ENCODE peak calls at places on chromosomes 13 and 19, in five cellular contexts. J, E, U, K and Y are unnamed samples.

GRCh38 chr13:57633141-57633949 is 1.8 kb downstream of the PCDH17 start:
- DNase-seq in J (no peak), E (peak; percentile 88), U (no peak), K (no peak), Y (no peak)

GRCh38 chr19:16457195-16457953 is 14.4 kb downstream of the EPS15L1 start:
- DNase-seq in J (peak; percentile 53), E (peak; percentile 32), U (no peak), K (peak; percentile 67), Y (no peak)

GRCh38 chr19:49057636-49058234 is at the start of gene CGB7:
- DNase-seq in J (peak; percentile 38), E (peak; percentile 86), U (peak; percentile 77), K (peak; percentile 84), Y (peak; percentile 70)

GRCh38 chr13:110546389-110546788 is 15.1 kb downstream of the RAB20 start:
- DNase-seq in J (no peak), E (no peak), U (no peak), K (no peak), Y (no peak)

GRCh38 chr13:74479124-74479523 is 344.9 kb upstream of the KLF12 start:
- DNase-seq in J (no peak), E (no peak), U (no peak), K (no peak), Y (no peak)

GRCh38 chr19:14363203-14364097 is 17.8 kb upstream of the ADGRE5 start:
- DNase-seq in J (peak; percentile 86), E (peak; percentile 83), U (peak; percentile 52), K (peak; percentile 70), Y (no peak)

GRCh38 chr13:35743165-35743564 is 266.7 kb upstream of the MAB21L1 start:
- DNase-seq in J (no peak), E (no peak), U (no peak), K (no peak), Y (no peak)

GRCh38 chr19:49749771-49750170 is 13.3 kb downstream of the TSKS start:
- DNase-seq in J (peak; percentile 52), E (no peak), U (no peak), K (peak; percentile 51), Y (no peak)

GRCh38 chr13:32914686-32915085 is 101.5 kb upstream of the KL start:
- DNase-seq in J (no peak), E (no peak), U (no peak), K (no peak), Y (no peak)

GRCh38 chr19:40578442-40578908 is 1.8 kb downstream of the SHKBP1 start:
- DNase-seq in J (peak; percentile 40), E (peak; percentile 86), U (peak; percentile 79), K (peak; percentile 49), Y (no peak)

GRCh38 chr19:17405250-17406038 is at the start of gene BST2:
- DNase-seq in J (no peak), E (no peak), U (no peak), K (peak; percentile 93), Y (no peak)

GRCh38 chr13:100946588-100946987 is 272.0 kb upstream of the TMTC4 start:
- DNase-seq in J (no peak), E (no peak), U (no peak), K (no peak), Y (no peak)

GRCh38 chr13:78604782-78605611 is 1.6 kb upstream of the POU4F1 start:
- DNase-seq in J (peak; percentile 26), E (peak; percentile 47), U (peak; percentile 58), K (peak; percentile 25), Y (no peak)

GRCh38 chr19:5436101-5436947 is 18.9 kb upstream of the ZNRF4 start:
- DNase-seq in J (peak; percentile 16), E (peak; percentile 93), U (peak; percentile 92), K (peak; percentile 71), Y (peak; percentile 89)

GRCh38 chr13:29575098-29575497 is 20.4 kb downstream of the SLC7A1 start:
- DNase-seq in J (no peak), E (no peak), U (no peak), K (no peak), Y (no peak)

GRCh38 chr13:112574476-112575294 is 13.3 kb downstream of the TUBGCP3 start:
- DNase-seq in J (no peak), E (no peak), U (no peak), K (no peak), Y (no peak)

GRCh38 chr19:35455616-35456201 is 7.7 kb downstream of the FFAR2 start:
- DNase-seq in J (no peak), E (no peak), U (no peak), K (no peak), Y (no peak)

GRCh38 chr13:51967482-51968446 is 43.5 kb downstream of the ATP7B start:
- DNase-seq in J (no peak), E (no peak), U (no peak), K (no peak), Y (no peak)

GRCh38 chr13:109479991-109480696 is 306.2 kb downstream of the IRS2 start:
- DNase-seq in J (peak; percentile 48), E (no peak), U (no peak), K (peak; percentile 17), Y (no peak)

GRCh38 chr13:23510544-23510916 is 59.7 kb upstream of the TNFRSF19 start:
- DNase-seq in J (peak; percentile 80), E (no peak), U (no peak), K (no peak), Y (no peak)

GRCh38 chr19:45767881-45768643 is 990 bp downstream of the SIX5 start:
- DNase-seq in J (peak; percentile 67), E (peak; percentile 69), U (peak; percentile 54), K (peak; percentile 68), Y (peak; percentile 40)